ENCODE peak calls at places on chromosomes 12 and 14, in four cellular contexts. K is left ventricle myocardium inferior, F is AG04450, E is IMR-90. B is an unnamed sample.

GRCh38 chr14:79544671-79545070 is 666.6 kb downstream of the DIO2 start:
- DNase-seq in K (no peak), F (peak; percentile 33), E (peak; percentile 95), B (no peak)

GRCh38 chr14:35252485-35252884 is 39.7 kb upstream of the PSMA6 start:
- DNase-seq in K (no peak), F (no peak), E (no peak), B (no peak)

GRCh38 chr14:21408152-21408551 is 24.3 kb upstream of the SUPT16H start:
- DNase-seq in K (no peak), F (no peak), E (peak; percentile 65), B (peak; percentile 56)

GRCh38 chr12:95918194-95918993 is 24.0 kb downstream of the CCDC38 start:
- DNase-seq in K (no peak), F (no peak), E (peak; percentile 42), B (peak; percentile 56)

GRCh38 chr12:118052324-118053070 is 8.5 kb downstream of the WSB2 start:
- DNase-seq in K (peak; percentile 72), F (peak; percentile 72), E (peak; percentile 95), B (peak; percentile 96)

GRCh38 chr12:25855716-25856115 is 102.8 kb upstream of the RASSF8 start:
- DNase-seq in K (no peak), F (no peak), E (peak; percentile 73), B (no peak)

GRCh38 chr12:123532808-123533649 is 490 bp downstream of the RILPL1 start:
- DNase-seq in K (peak; percentile 42), F (no peak), E (peak; percentile 24), B (no peak)

GRCh38 chr12:482061-482460 is 22.3 kb downstream of the B4GALNT3 start:
- DNase-seq in K (no peak), F (no peak), E (no peak), B (no peak)

GRCh38 chr12:106082216-106083175 is 56.3 kb downstream of the NUAK1 start:
- DNase-seq in K (no peak), F (no peak), E (peak; percentile 73), B (no peak)

GRCh38 chr12:121514184-121514742 is 66.6 kb downstream of the KDM2B start:
- DNase-seq in K (no peak), F (no peak), E (no peak), B (no peak)

GRCh38 chr14:90781344-90781761 is 34.9 kb downstream of the TTC7B start:
- DNase-seq in K (no peak), F (peak; percentile 13), E (peak; percentile 71), B (peak; percentile 76)

GRCh38 chr12:39309516-39309915 is 133.4 kb downstream of the KIF21A start:
- DNase-seq in K (no peak), F (no peak), E (no peak), B (no peak)

GRCh38 chr14:93007225-93007997 is 84.5 kb downstream of the CHGA start:
- DNase-seq in K (no peak), F (no peak), E (peak; percentile 76), B (peak; percentile 81)

GRCh38 chr12:3746758-3747157 is 6.2 kb downstream of the CRACR2A start:
- DNase-seq in K (no peak), F (no peak), E (no peak), B (no peak)

GRCh38 chr14:53137559-53137958 is 15.6 kb downstream of the DDHD1 start:
- DNase-seq in K (no peak), F (no peak), E (no peak), B (no peak)

GRCh38 chr12:58529897-58530296 is 390.4 kb downstream of the LRIG3 start:
- DNase-seq in K (no peak), F (peak; percentile 88), E (peak; percentile 97), B (peak; percentile 90)

GRCh38 chr12:22719745-22720144 is 94.8 kb downstream of the ETNK1 start:
- DNase-seq in K (no peak), F (no peak), E (no peak), B (no peak)

GRCh38 chr14:99572173-99572999 is 31.6 kb downstream of the CCDC85C start:
- DNase-seq in K (no peak), F (no peak), E (no peak), B (no peak)
- H3K4me3 ChIP-seq in K (no peak overlapping the region), F (no peak overlapping the region), E (no peak overlapping the region), B (no peak overlapping the region)

GRCh38 chr12:55972045-55972843 is 1.6 kb upstream of the RAB5B start:
- DNase-seq in K (no peak), F (no peak), E (peak; percentile 84), B (peak; percentile 84)

GRCh38 chr12:55972906-55973597 is 826 bp upstream of the RAB5B start:
- DNase-seq in K (no peak), F (no peak), E (peak; percentile 53), B (no peak)

GRCh38 chr12:55970775-55971174 is 3.1 kb upstream of the RAB5B start:
- DNase-seq in K (no peak), F (no peak), E (peak; percentile 85), B (no peak)

GRCh38 chr12:55974308-55974724 is 438 bp downstream of the RAB5B start:
- DNase-seq in K (no peak), F (no peak), E (peak; percentile 45), B (peak; percentile 43)

DNA sequence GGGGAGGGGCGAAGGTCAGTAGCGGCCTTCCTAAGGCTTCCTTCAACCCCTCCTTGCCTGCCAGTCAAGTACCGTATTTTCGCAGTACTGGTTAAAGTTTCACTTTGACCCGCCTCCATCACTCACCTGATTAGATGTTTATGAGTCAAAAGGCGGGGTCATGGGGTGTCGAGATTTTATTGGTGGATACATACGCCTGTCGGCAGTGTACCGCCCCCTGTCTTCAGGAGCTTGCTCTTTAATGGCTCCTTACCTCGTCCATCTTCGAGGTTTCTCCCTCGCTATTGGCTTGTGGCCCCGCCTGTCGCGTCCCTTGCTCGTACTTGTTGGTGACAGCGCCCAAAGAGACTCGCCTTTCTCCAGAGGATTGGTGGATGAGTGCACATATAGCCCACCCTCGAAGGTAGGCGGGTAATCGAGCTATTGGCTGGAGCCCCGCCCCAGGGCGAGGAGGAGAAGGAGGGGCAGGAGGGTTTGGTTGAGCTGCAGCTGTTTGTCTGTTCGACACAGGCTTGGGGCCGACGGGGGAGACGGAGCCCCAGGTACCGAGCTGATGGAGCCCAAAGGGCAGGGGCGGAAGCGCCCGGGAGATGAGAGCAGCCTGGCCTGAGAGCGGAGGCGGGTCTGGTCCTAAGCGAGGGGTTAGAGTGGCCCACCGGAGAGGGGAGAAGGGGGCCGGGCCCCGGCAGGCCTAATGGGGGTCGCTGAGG is at the start of gene RAB5B:
- DNase-seq in K (peak; percentile 99), F (peak; percentile 100), E (peak; percentile 100), B (peak; percentile 100)
- TF ChIP-seq CTCF in K (peak; percentile 62), F (peak; percentile 29), E (no peak), B (no peak)

GRCh38 chr12:113719911-113720591 is 246.1 kb downstream of the RBM19 start:
- DNase-seq in K (no peak), F (no peak), E (no peak), B (no peak)
- H3K4me3 ChIP-seq in K (no peak overlapping the region), F (no peak overlapping the region), E (no peak overlapping the region), B (no peak overlapping the region)

GRCh38 chr14:96986701-96987474 is 189.7 kb downstream of the VRK1 start:
- DNase-seq in K (no peak), F (no peak), E (no peak), B (no peak)

GRCh38 chr14:96989293-96989692 is 192.1 kb downstream of the VRK1 start:
- DNase-seq in K (no peak), F (no peak), E (no peak), B (no peak)

GRCh38 chr14:96987771-96988170 is 190.6 kb downstream of the VRK1 start:
- DNase-seq in K (no peak), F (no peak), E (no peak), B (no peak)
- TF ChIP-seq CTCF in K (no peak), F (no peak), E (no peak), B (no peak)

GRCh38 chr14:62687818-62688217 is 357.4 kb downstream of the KCNH5 start:
- DNase-seq in K (no peak), F (no peak), E (no peak), B (no peak)
- H3K4me3 ChIP-seq in K (no peak overlapping the region), F (no peak overlapping the region), E (no peak overlapping the region), B (no peak overlapping the region)

GRCh38 chr14:105200641-105201040 is 19.5 kb upstream of the NUDT14 start:
- DNase-seq in K (no peak), F (no peak), E (no peak), B (no peak)

GRCh38 chr14:105200074-105200473 is 19.0 kb upstream of the NUDT14 start:
- DNase-seq in K (no peak), F (no peak), E (no peak), B (no peak)

GRCh38 chr14:105201928-105202513 is 20.9 kb upstream of the NUDT14 start:
- DNase-seq in K (no peak), F (no peak), E (no peak), B (no peak)

GRCh38 chr14:105203057-105203494 is 22.0 kb upstream of the NUDT14 start:
- DNase-seq in K (peak; percentile 73), F (peak; percentile 32), E (peak; percentile 58), B (peak; percentile 36)

DNA sequence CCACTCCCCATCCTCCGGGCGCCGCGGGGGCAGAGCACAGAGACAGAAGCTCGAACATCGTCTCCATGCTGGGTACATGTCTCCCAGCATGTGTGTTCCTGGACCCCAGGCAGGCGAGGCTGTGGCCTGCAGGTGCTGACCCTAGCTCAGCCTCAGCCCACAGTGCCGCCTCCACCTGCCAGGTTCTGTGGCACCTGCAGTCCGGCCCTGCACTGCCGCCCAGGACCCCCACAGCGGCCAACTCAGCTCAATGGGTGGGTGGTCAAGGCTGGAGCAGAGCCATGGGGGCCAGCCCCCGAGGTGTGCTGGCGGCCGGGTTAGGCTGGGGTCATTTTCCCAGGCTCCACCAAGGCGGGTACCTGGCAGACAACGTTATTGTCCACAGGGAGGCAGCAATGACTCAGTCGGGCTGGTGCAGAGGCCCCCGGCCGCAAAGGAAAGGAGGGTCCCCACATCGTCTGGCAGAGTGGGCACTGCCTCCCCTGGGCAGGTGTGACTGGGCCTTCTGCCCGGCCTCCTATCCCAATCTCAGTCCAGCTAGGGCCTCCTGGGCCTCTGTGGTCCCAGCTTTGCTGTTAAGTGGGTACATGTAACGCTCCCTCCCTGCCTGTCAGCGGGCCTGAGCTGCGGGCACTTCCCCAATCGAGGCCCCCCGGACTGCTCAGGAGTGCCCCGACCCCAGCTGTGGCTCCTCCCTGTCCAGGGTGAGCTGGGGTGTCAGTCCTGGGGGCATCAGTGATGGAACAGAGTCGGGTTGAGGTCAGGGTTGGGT is 20.2 kb upstream of the NUDT14 start:
- DNase-seq in K (no peak), F (no peak), E (no peak), B (no peak)
- TF ChIP-seq CTCF in K (peak; percentile 35), F (peak; percentile 3), E (no peak), B (no peak)

GRCh38 chr12:13032164-13032563 is 12.0 kb upstream of the FAM234B start:
- DNase-seq in K (no peak), F (no peak), E (peak; percentile 23), B (no peak)
- H3K4me3 ChIP-seq in K (no peak overlapping the region), F (no peak overlapping the region), E (no peak overlapping the region), B (no peak overlapping the region)

B was measured in bronchial epithelial cell.